ENCODE peak calls at places on chromosomes 3 and 15, in ten cellular contexts. Q is NCI-H524; M is AG08396; H is HFFc6; R is astrocyte; F is fibroblast of pulmonary artery; W is iPS-NIHi11; Z is A549; L is stimulated activated CD4-positive, alpha-beta T cell treated with anti-CD3 and anti-CD28 coated beads, Interleukin-15, amount 100 ng/mL, for 1 hour; B is activated CD8-positive, alpha-beta memory T cell treated with anti-CD3 and anti-CD28 coated beads for 1 hour. N is an unnamed sample.

GRCh38 chr3:53570709-53571108 is 76.3 kb downstream of the CACNA1D start:
- DNase-seq in Z (peak), M (peak), Q (no peak), B (no peak), L (no peak), R (peak), F (no peak), W (peak), H (peak), N (no peak)

GRCh38 chr3:8210752-8211405 is 290.7 kb upstream of the LMCD1 start:
- DNase-seq in F (peak), H (no peak), Q (no peak), W (no peak), Z (no peak), L (no peak), R (peak), B (no peak), M (no peak), N (no peak)

GRCh38 chr3:141426404-141427034 is 58.2 kb downstream of the ZBTB38 start:
- DNase-seq in R (peak), L (no peak), Z (peak), B (no peak), Q (no peak), M (no peak), F (peak), H (peak), W (peak), N (no peak)

GRCh38 chr3:186138272-186138981 is 29.5 kb upstream of the ETV5 start:
- DNase-seq in L (no peak), W (no peak), Q (no peak), H (no peak), B (no peak), Z (no peak), R (no peak), M (no peak), F (no peak), N (no peak)

GRCh38 chr15:40096094-40096876 is 12.4 kb downstream of the BMF start:
- DNase-seq in H (no peak), B (no peak), L (no peak), W (no peak), Q (no peak), F (no peak), Z (no peak), R (no peak), M (no peak), N (no peak)

GRCh38 chr3:33231755-33232465 is 13.3 kb upstream of the SUSD5 start:
- DNase-seq in M (no peak), H (no peak), R (no peak), Z (no peak), L (no peak), B (no peak), Q (no peak), F (no peak), W (no peak), N (no peak)

GRCh38 chr15:101303408-101303807 is 8.4 kb upstream of the SNRPA1 start:
- DNase-seq in Z (no peak), F (no peak), W (no peak), R (no peak), M (no peak), Q (no peak), B (no peak), H (no peak), L (no peak), N (no peak)

GRCh38 chr15:78767331-78767951 is 43.8 kb downstream of the ADAMTS7 start:
- DNase-seq in L (no peak), F (no peak), B (no peak), Q (no peak), R (no peak), W (no peak), M (no peak), H (no peak), Z (no peak), N (no peak)

GRCh38 chr3:189908646-189909045 is 212.1 kb downstream of the P3H2 start:
- DNase-seq in R (peak), M (peak), W (no peak), Q (no peak), B (no peak), F (peak), L (no peak), H (peak), Z (peak), N (no peak)

GRCh38 chr3:189058071-189058470 is 113.7 kb upstream of the TPRG1 start:
- DNase-seq in R (no peak), W (no peak), Z (no peak), M (no peak), B (no peak), F (no peak), H (no peak), Q (no peak), L (no peak), N (no peak)

GRCh38 chr3:179811321-179812095 is 158.7 kb downstream of the USP13 start:
- DNase-seq in L (no peak), B (no peak), W (peak), F (peak), H (peak), Q (peak), Z (peak), M (peak), R (peak), N (no peak)

GRCh38 chr15:65576669-65577068 is 34.3 kb downstream of the INTS14 start:
- DNase-seq in M (peak), Z (no peak), W (no peak), B (no peak), Q (no peak), R (peak), H (peak), F (peak), L (no peak), N (no peak)

GRCh38 chr15:25930931-25931330 is 67.8 kb upstream of the ATP10A start:
- DNase-seq in Q (no peak), H (peak), L (no peak), M (no peak), F (no peak), B (no peak), Z (no peak), W (no peak), R (no peak), N (no peak)

GRCh38 chr3:178203152-178203551 is 333.1 kb upstream of the KCNMB2 start:
- DNase-seq in M (no peak), Q (no peak), H (peak), R (peak), F (peak), Z (no peak), L (no peak), B (no peak), W (no peak), N (no peak)

GRCh38 chr3:16374047-16375019 is 109.3 kb downstream of the OXNAD1 start:
- DNase-seq in W (no peak), Z (no peak), R (no peak), Q (no peak), L (no peak), B (no peak), M (no peak), F (no peak), H (no peak), N (no peak)

GRCh38 chr3:73791356-73791755 is 166.6 kb upstream of the PDZRN3 start:
- DNase-seq in Q (no peak), R (no peak), W (no peak), F (no peak), B (no peak), H (no peak), L (no peak), Z (no peak), M (no peak), N (no peak)